ENCODE peak calls at places on chromosomes 5 and 9, in six cellular contexts. Y is transverse colon, M is suprapubic skin, D is ovary, N is sigmoid colon, W is A549. G is an unnamed sample.
A peak's percentile ranks its signal among the peaks of the same experiment; 100 is the strongest.

GRCh38 chr5:132457371-132458225 is 33.0 kb downstream of the IRF1 start:
- DNase-seq in Y (peak; percentile 47), W (no peak), M (peak; percentile 85), D (peak; percentile 31), N (peak; percentile 81), G (peak; percentile 68)

GRCh38 chr5:40478766-40479165 is 200.9 kb upstream of the PTGER4 start:
- DNase-seq in W (no peak), M (no peak), Y (no peak), N (no peak), D (no peak), G (no peak)

GRCh38 chr9:75462866-75463265 is 374.6 kb downstream of the OSTF1 start:
- DNase-seq in W (no peak), D (no peak), N (no peak), Y (no peak), M (no peak), G (no peak)

GRCh38 chr9:100739666-100740065 is 161.8 kb downstream of the CAVIN4 start:
- DNase-seq in M (no peak), N (no peak), Y (no peak), W (no peak), D (no peak), G (no peak)

GRCh38 chr9:133443982-133444381 is 15.8 kb upstream of the CACFD1 start:
- DNase-seq in Y (no peak), D (no peak), W (no peak), N (no peak), M (no peak), G (no peak)

GRCh38 chr5:74400067-74400466 is 240.5 kb downstream of the ENC1 start:
- DNase-seq in D (peak; percentile 51), W (no peak), N (no peak), Y (no peak), M (no peak), G (no peak)

GRCh38 chr5:84885479-84886258 is 501.0 kb upstream of the EDIL3 start:
- DNase-seq in N (no peak), D (peak; percentile 43), Y (no peak), M (no peak), W (no peak), G (no peak)

GRCh38 chr5:150519560-150519945 is 11.6 kb downstream of the NDST1 start:
- DNase-seq in Y (no peak), N (no peak), D (no peak), M (no peak), W (no peak), G (no peak)

GRCh38 chr9:13863112-13863511 is 450.8 kb downstream of the NFIB start:
- DNase-seq in Y (peak; percentile 8), W (no peak), N (peak; percentile 90), D (peak; percentile 49), M (no peak), G (no peak)

GRCh38 chr5:428754-429452 is 14.1 kb upstream of the EXOC3 start:
- DNase-seq in M (no peak), D (no peak), N (peak; percentile 35), Y (no peak), W (no peak), G (no peak)

GRCh38 chr9:28782630-28783029 is 1209.3 kb upstream of the C9orf72 start:
- DNase-seq in Y (no peak), M (no peak), D (no peak), N (no peak), W (no peak), G (no peak)

GRCh38 chr9:85940832-85941616 is at the start of gene NAA35:
- DNase-seq in Y (peak; percentile 99), W (peak; percentile 95), N (peak; percentile 99), D (peak; percentile 99), M (peak; percentile 99), G (peak; percentile 98)
- TF ChIP-seq POLR2A in Y (no peak), W (peak; percentile 74), N (peak; percentile 35), D (peak; percentile 36), M (peak; percentile 40), G (peak; percentile 81)

DNA sequence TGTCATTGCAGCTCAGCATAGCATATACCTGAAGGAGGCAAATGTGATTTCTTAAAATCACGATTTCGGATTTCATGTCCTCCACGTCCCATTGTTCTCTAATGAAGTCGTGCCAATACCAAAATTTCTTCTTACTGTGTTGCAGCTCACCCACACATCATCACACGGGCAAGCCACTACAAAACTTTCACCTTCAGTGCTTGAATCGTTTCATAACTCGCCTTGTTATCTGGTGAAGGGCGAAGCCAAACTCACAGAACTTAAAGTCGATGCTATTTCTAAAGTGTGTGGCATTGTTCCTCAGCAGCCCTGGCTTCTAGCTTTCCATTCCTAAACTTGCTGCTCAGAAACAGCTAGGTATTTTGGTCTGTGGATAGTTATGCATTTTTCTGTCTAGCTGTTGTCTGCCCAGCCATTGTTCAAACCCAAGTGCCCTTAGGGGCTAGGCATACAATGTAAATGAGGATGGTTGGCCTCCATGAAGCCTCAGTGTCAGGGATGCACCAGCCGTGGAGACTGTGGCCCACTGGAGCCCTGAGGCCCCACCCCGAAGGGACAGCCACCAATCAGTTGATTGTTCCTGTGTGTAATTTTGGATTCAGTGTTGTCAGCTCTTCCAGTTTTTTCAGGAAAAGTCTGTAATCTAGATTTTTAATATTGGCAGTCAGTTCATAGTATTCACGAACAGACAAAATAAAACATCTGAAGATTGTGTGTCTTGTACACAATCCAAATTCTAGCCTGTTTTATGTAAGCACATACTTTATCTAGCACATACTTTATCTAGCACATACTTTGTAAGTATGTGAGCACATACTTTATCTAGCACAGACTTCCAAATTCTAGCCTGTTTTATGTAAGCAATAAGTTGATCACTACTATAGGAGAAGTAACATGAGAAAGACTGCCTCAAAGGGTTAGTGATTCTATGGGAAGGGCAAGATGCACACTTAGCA is 112.8 kb downstream of the DAPK1 start:
- DNase-seq in N (no peak), D (no peak), W (no peak), M (no peak), Y (no peak), G (no peak)
- TF ChIP-seq EP300 in N (no peak), D (no peak), W (no peak), M (no peak), Y (no peak), G (no peak)

GRCh38 chr5:67474597-67475238 is 278.1 kb upstream of the CD180 start:
- DNase-seq in D (no peak), M (no peak), W (no peak), N (no peak), Y (no peak), G (no peak)
- TF ChIP-seq POLR2A in D (no peak), M (no peak), W (no peak), N (no peak), Y (no peak), G (no peak)

DNA sequence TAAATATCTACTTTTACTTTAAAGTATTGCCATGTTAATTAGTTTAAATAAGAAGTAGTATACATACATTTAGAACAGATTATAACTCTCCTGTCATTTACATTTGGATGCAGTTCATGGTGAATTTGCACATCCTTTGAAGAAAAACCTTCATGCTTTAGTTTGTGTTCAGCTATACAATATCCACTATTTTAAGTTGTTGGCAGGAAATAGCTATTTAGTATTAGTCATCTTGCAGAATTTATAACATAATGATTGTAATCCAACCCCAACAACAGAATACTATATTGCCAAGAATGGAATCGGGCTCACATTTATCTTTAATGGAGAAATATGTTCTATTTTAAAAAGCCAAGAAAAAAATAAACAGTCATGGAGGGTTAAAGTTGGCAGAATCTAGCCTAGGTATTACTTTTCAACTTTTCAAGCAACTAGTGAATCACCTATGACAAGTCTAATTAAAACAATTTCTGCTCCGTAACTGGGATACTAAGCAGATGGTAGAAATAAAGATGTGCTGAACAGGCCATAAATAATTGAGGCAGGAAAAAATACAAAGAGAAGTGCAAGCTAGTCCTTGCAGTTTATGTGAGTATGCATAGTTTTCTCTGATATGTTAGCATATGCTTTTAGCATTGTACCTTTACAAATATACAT is 1170.6 kb upstream of the NUDT12 start:
- DNase-seq in Y (no peak), W (no peak), N (no peak), M (no peak), D (no peak), G (no peak)
- TF ChIP-seq EP300 in Y (no peak), W (no peak), N (no peak), M (no peak), D (no peak), G (no peak)

GRCh38 chr5:178137991-178138390 is 7.2 kb downstream of the RMND5B start:
- DNase-seq in D (no peak), Y (no peak), W (no peak), M (no peak), N (no peak), G (peak; percentile 56)
- TF ChIP-seq POLR2A in D (no peak), Y (no peak), W (no peak), M (no peak), N (no peak), G (no peak)